ENCODE peak calls at places on chromosome 13, in five cellular contexts. K, O, D, P and T are unnamed samples.

GRCh38 chr13:71863249-71863648 is 3.8 kb downstream of the DACH1 start:
- DNase-seq in K (no peak), O (no peak), D (no peak), P (no peak), T (no peak)

GRCh38 chr13:71760226-71760591 is 106.8 kb downstream of the DACH1 start:
- DNase-seq in K (no peak), O (no peak), D (no peak), P (no peak), T (no peak)

GRCh38 chr13:113816248-113816924 is 47.5 kb downstream of the GAS6 start:
- DNase-seq in K (no peak), O (no peak), D (no peak), P (no peak), T (no peak)

GRCh38 chr13:104143760-104144406 is 1077.7 kb upstream of the SLC10A2 start:
- DNase-seq in K (no peak), O (peak), D (peak), P (no peak), T (no peak)

GRCh38 chr13:27775943-27776342 is 16.3 kb upstream of the GSX1 start:
- DNase-seq in K (no peak), O (no peak), D (no peak), P (no peak), T (no peak)

GRCh38 chr13:99228737-99229691 is 28.4 kb downstream of the UBAC2 start:
- DNase-seq in K (no peak), O (peak), D (peak), P (no peak), T (peak)

GRCh38 chr13:59790626-59791025 is 373.1 kb downstream of the DIAPH3 start:
- DNase-seq in K (no peak), O (peak), D (peak), P (no peak), T (no peak)

GRCh38 chr13:71813187-71813586 is 53.8 kb downstream of the DACH1 start:
- DNase-seq in K (no peak), O (no peak), D (no peak), P (no peak), T (no peak)

GRCh38 chr13:52128714-52129700 is at the start of gene NEK5:
- DNase-seq in K (peak), O (peak), D (peak), P (peak), T (no peak)

GRCh38 chr13:51950722-51951121 is 60.5 kb downstream of the ATP7B start:
- DNase-seq in K (no peak), O (no peak), D (no peak), P (no peak), T (no peak)

GRCh38 chr13:74929436-74929835 is 552.5 kb downstream of the TBC1D4 start:
- DNase-seq in K (no peak), O (no peak), D (no peak), P (no peak), T (no peak)

GRCh38 chr13:113904411-113904810 is 40.5 kb upstream of the GAS6 start:
- DNase-seq in K (peak), O (no peak), D (no peak), P (peak), T (no peak)

GRCh38 chr13:30346159-30346788 is 38.9 kb upstream of the KATNAL1 start:
- DNase-seq in K (peak), O (no peak), D (no peak), P (no peak), T (no peak)

GRCh38 chr13:99214232-99214631 is 13.6 kb downstream of the UBAC2 start:
- DNase-seq in K (peak), O (no peak), D (no peak), P (no peak), T (no peak)

GRCh38 chr13:85582890-85583289 is 216.3 kb downstream of the SLITRK6 start:
- DNase-seq in K (no peak), O (peak), D (no peak), P (no peak), T (no peak)

GRCh38 chr13:112722433-112723250 is 32.8 kb downstream of the ATP11A start:
- DNase-seq in K (no peak), O (peak), D (peak), P (no peak), T (peak)
- H3K4me3 ChIP-seq in K (no peak), O (no peak), D (no peak), P (no peak), T (no peak)

GRCh38 chr13:73290844-73291243 is 232.0 kb downstream of the KLF5 start:
- DNase-seq in K (no peak), O (no peak), D (no peak), P (no peak), T (no peak)

GRCh38 chr13:73284475-73284874 is 225.7 kb downstream of the KLF5 start:
- DNase-seq in K (no peak), O (no peak), D (no peak), P (no peak), T (no peak)

GRCh38 chr13:73287871-73288270 is 229.1 kb downstream of the KLF5 start:
- DNase-seq in K (no peak), O (no peak), D (no peak), P (no peak), T (no peak)

GRCh38 chr13:73288596-73288995 is 229.8 kb downstream of the KLF5 start:
- DNase-seq in K (no peak), O (no peak), D (no peak), P (no peak), T (no peak)

DNA sequence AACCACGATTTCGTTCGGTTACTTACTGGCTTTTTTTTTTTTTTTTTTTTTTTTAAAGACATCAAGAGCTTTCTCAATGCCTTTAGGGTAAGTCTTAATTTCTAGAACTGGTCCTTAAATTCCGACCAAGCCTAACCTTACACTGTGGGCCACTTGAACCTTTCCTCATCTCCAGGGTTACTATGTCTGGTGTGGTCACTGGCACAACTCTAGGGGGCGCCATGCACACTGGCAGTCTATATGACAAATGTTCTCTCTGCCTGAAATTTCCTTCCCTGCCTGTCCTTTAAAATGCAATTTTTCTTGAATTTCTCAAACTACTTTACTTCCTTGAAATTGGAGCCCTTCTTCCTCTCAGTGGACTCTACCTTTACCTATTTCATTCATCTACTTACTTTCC is 227.4 kb downstream of the KLF5 start:
- DNase-seq in K (no peak), O (no peak), D (no peak), P (no peak), T (no peak)
- TF ChIP-seq CTCF in K (no peak), O (no peak), D (no peak), P (no peak), T (peak)

DNA sequence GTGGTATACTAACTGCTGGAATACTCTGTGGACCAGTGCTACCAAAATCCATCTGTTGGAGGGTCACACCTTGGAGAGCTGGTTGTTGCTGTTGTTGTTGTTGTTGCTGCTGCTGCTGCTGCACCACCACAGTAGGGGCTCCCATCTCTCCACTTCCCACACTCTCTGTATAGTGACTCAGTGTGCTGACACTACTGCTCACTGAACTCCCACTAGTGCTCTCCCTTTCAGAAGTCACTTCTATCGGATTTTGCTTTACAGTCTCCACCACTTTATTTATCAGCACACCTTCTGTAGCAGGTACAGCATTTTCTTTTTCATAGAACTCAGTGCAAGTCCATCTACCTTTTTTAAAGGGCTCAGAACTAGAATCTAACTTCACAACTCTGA is 1.7 kb downstream of the TSC22D1 start:
- DNase-seq in K (no peak), O (no peak), D (no peak), P (no peak), T (no peak)
- H3K4me3 ChIP-seq in K (no peak), O (peak), D (peak), P (no peak), T (peak)

DNA sequence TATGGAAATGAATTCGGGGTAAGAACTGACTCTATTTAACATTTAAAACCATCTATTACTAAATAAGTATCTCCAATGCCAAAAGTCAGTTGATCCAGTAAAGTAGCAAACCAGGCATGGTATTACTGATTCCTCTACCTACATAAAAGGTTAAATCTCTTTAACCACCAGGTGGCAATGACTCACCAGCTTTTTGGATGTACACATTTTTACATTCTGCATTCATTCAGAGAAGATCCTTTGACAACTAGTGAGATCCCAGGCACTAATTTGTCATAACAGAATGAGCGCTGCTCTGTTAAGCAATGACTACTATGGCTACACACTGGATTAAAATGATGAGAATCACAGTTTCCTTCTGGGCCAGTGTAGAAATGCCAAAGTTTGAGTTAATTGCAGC is 329.8 kb upstream of the GPC6 start:
- DNase-seq in K (no peak), O (peak), D (peak), P (no peak), T (peak)
- TF ChIP-seq CTCF in K (no peak), O (no peak), D (no peak), P (no peak), T (peak)

DNA sequence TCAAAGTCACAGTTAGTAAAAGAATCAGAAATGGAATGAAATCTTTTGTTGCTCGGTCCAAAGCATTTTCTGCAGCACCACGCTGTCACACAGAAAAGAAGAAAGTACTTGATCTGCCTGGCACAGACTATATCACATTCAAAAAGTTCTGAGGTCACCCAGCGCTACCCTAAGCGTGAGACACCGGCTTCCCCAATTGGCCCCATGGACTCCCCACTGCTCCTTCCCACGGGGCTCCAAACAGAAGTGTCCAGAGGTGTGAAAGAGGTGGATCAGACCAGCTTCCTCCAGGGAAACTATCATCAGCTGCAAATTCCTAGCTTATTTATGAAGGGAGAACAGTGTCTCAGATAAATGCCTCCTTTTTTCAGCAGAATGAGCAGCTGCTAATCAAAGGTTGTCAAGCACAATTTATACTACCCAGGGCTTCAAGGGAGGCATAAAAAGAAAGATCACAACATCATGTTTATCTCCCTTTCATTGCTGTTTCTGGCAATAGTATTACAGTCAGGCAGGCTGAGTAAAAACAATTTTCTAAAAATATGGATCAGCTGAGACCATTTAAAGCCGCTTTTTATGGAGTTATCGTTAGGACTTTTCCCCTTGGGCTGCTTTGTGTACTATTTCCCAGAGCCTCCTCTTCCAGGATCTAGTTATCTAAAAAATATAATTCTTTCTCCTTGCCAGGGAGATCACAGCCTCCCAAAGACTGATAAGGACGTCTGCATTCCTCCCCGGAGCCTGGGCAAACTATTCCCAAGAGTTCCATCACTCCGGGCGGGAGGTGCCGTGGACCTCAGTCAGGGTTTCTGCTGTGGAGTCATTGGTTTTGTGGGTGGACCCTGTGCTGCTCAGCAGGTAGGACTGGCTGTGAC is 207.9 kb downstream of the LHFPL6 start:
- DNase-seq in K (no peak), O (peak), D (no peak), P (no peak), T (no peak)
- H3K4me3 ChIP-seq in K (no peak), O (no peak), D (no peak), P (no peak), T (no peak)

GRCh38 chr13:39378293-39378692 is 224.7 kb downstream of the LHFPL6 start:
- DNase-seq in K (no peak), O (no peak), D (no peak), P (no peak), T (no peak)
- TF ChIP-seq CTCF in K (no peak), O (no peak), D (no peak), P (no peak), T (no peak)

GRCh38 chr13:80133631-80134083 is 207.3 kb downstream of the SPRY2 start:
- DNase-seq in K (no peak), O (no peak), D (no peak), P (no peak), T (no peak)

GRCh38 chr13:80137994-80138393 is 202.9 kb downstream of the SPRY2 start:
- DNase-seq in K (no peak), O (no peak), D (no peak), P (no peak), T (no peak)

GRCh38 chr13:80134360-80134759 is 206.6 kb downstream of the SPRY2 start:
- DNase-seq in K (no peak), O (no peak), D (no peak), P (no peak), T (no peak)

GRCh38 chr13:80131204-80131603 is 209.7 kb downstream of the SPRY2 start:
- DNase-seq in K (no peak), O (peak), D (peak), P (peak), T (no peak)

GRCh38 chr13:80132741-80133601 is 208.0 kb downstream of the SPRY2 start:
- DNase-seq in K (no peak), O (peak), D (peak), P (peak), T (no peak)
- H3K4me3 ChIP-seq in K (no peak), O (peak), D (peak), P (peak), T (peak)

DNA sequence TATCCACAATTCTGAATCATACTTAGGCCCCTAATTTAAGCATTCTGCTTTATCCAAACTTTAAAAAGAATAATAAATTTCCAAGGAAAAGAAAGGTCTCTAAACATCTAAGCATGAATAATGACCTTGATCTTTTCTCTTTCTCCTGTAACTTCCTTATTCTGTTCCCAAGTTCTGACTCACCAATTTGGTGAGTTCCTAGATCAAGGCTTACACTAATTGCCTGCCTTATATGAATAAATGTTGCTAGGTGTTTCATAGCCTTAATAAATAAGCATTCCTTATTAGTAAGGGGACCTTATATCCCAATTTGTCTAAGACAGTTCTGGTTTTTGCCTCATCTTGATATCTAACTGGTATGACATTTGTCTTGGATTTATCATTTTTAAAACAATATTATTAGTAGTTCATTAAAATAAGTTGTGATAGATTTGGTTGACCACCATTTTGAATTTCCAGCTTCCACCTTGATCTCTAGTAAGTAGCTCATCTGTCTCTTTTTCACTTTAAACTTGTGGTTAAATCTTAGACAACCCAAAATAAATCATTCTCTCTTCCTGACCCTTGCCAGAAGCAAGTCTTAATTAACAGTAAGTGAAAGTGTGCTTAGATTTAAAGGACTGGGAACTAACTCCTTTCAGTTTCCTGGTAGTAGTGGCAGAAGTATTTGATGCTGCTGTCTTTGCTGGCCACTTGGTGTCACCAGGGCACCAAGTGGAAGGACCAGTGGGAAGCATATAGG is 121.2 kb upstream of the MLNR start:
- DNase-seq in K (no peak), O (peak), D (no peak), P (no peak), T (no peak)
- TF ChIP-seq CTCF in K (no peak), O (peak), D (peak), P (no peak), T (peak)

GRCh38 chr13:19239114-19239860 is 57.7 kb upstream of the TUBA3C start:
- DNase-seq in K (no peak), O (no peak), D (no peak), P (no peak), T (no peak)
- H3K4me3 ChIP-seq in K (no peak), O (no peak), D (no peak), P (no peak), T (no peak)